ENCODE peak calls at places on chromosomes 12 and 14, in ten cellular contexts. U, F, Z, I, N, S, T, Q, X and L are unnamed samples.

GRCh38 chr12:68876471-68876870 is 56.5 kb downstream of the CPM start:
- DNase-seq in U (no peak), F (no peak), Z (no peak), I (no peak), N (no peak), S (no peak), T (no peak), Q (no peak), X (no peak), L (peak; percentile 21)

GRCh38 chr14:95545769-95546168 is 10.9 kb downstream of the GLRX5 start:
- DNase-seq in U (peak; percentile 44), F (no peak), Z (no peak), I (no peak), N (peak; percentile 81), S (no peak), T (peak; percentile 67), Q (no peak), X (peak; percentile 85), L (no peak)

GRCh38 chr14:51783765-51784164 is 76.6 kb upstream of the GNG2 start:
- DNase-seq in U (no peak), F (no peak), Z (no peak), I (no peak), N (peak; percentile 59), S (no peak), T (no peak), Q (no peak), X (no peak), L (no peak)

GRCh38 chr12:49777341-49777740 is 36.0 kb downstream of the TMBIM6 start:
- DNase-seq in U (no peak), F (no peak), Z (no peak), I (no peak), N (no peak), S (no peak), T (no peak), Q (no peak), X (no peak), L (no peak)

GRCh38 chr12:54378791-54379400 is 5.6 kb downstream of the ZNF385A start:
- DNase-seq in U (peak; percentile 64), F (peak; percentile 76), Z (no peak), I (no peak), N (peak; percentile 85), S (peak; percentile 68), T (peak; percentile 74), Q (peak; percentile 27), X (no peak), L (peak; percentile 60)

GRCh38 chr12:91404362-91404899 is 221.8 kb upstream of the DCN start:
- DNase-seq in U (no peak), F (no peak), Z (no peak), I (no peak), N (no peak), S (no peak), T (no peak), Q (no peak), X (peak; percentile 45), L (no peak)

GRCh38 chr14:70622111-70622712 is 19.5 kb upstream of the TTC9 start:
- DNase-seq in U (no peak), F (peak; percentile 74), Z (peak; percentile 47), I (peak; percentile 11), N (peak; percentile 16), S (peak; percentile 52), T (peak; percentile 41), Q (peak; percentile 61), X (peak; percentile 56), L (no peak)

GRCh38 chr14:56247495-56248087 is 129.4 kb downstream of the PELI2 start:
- DNase-seq in U (no peak), F (no peak), Z (no peak), I (no peak), N (no peak), S (no peak), T (no peak), Q (no peak), X (peak; percentile 14), L (no peak)

GRCh38 chr14:78319826-78320635 is 149.9 kb downstream of the NRXN3 start:
- DNase-seq in U (no peak), F (peak; percentile 2), Z (peak; percentile 79), I (peak; percentile 83), N (no peak), S (no peak), T (no peak), Q (no peak), X (no peak), L (no peak)

GRCh38 chr12:77325505-77325904 is 260.1 kb upstream of the E2F7 start:
- DNase-seq in U (no peak), F (peak; percentile 33), Z (no peak), I (no peak), N (peak; percentile 16), S (no peak), T (no peak), Q (no peak), X (no peak), L (no peak)

GRCh38 chr12:27505771-27506170 is 18.2 kb upstream of the PPFIBP1 start:
- DNase-seq in U (no peak), F (no peak), Z (no peak), I (no peak), N (no peak), S (no peak), T (no peak), Q (no peak), X (no peak), L (no peak)

GRCh38 chr14:94026886-94027469 is 838 bp downstream of the OTUB2 start:
- DNase-seq in U (no peak), F (no peak), Z (no peak), I (no peak), N (no peak), S (no peak), T (no peak), Q (no peak), X (no peak), L (no peak)

GRCh38 chr12:308511-308910 is 45.9 kb upstream of the SLC6A13 start:
- DNase-seq in U (no peak), F (no peak), Z (peak; percentile 10), I (no peak), N (no peak), S (no peak), T (no peak), Q (no peak), X (no peak), L (no peak)

GRCh38 chr14:98956181-98956580 is 315.8 kb downstream of the BCL11B start:
- DNase-seq in U (no peak), F (no peak), Z (no peak), I (no peak), N (no peak), S (no peak), T (no peak), Q (no peak), X (no peak), L (no peak)

GRCh38 chr14:68291820-68292219 is 472.2 kb downstream of the RAD51B start:
- DNase-seq in U (no peak), F (peak; percentile 72), Z (no peak), I (no peak), N (no peak), S (no peak), T (no peak), Q (no peak), X (no peak), L (no peak)

GRCh38 chr14:103725001-103725682 is 9.5 kb downstream of the ZFYVE21 start:
- DNase-seq in U (no peak), F (no peak), Z (no peak), I (no peak), N (no peak), S (no peak), T (no peak), Q (no peak), X (no peak), L (no peak)

GRCh38 chr12:96172981-96173380 is 21.2 kb upstream of the ELK3 start:
- DNase-seq in U (no peak), F (no peak), Z (no peak), I (no peak), N (no peak), S (no peak), T (no peak), Q (no peak), X (no peak), L (no peak)

GRCh38 chr12:113439606-113440030 is 17.4 kb downstream of the SDSL start:
- DNase-seq in U (no peak), F (peak; percentile 83), Z (no peak), I (peak; percentile 49), N (peak; percentile 44), S (no peak), T (peak; percentile 19), Q (no peak), X (peak; percentile 29), L (peak; percentile 39)

GRCh38 chr12:106274575-106275081 is 26.8 kb upstream of the CKAP4 start:
- DNase-seq in U (no peak), F (no peak), Z (peak; percentile 56), I (no peak), N (no peak), S (no peak), T (no peak), Q (no peak), X (peak; percentile 16), L (no peak)

GRCh38 chr12:85979641-85980040 is 105.5 kb downstream of the NTS start:
- DNase-seq in U (no peak), F (no peak), Z (no peak), I (no peak), N (no peak), S (no peak), T (peak; percentile 82), Q (no peak), X (peak; percentile 89), L (no peak)

GRCh38 chr14:42222924-42223471 is 616.3 kb downstream of the LRFN5 start:
- DNase-seq in U (no peak), F (peak; percentile 14), Z (no peak), I (peak; percentile 76), N (peak; percentile 6), S (peak; percentile 8), T (peak; percentile 45), Q (no peak), X (peak; percentile 73), L (peak; percentile 64)

GRCh38 chr12:109934026-109934425 is 34.0 kb downstream of the TCHP start:
- DNase-seq in U (no peak), F (no peak), Z (no peak), I (no peak), N (no peak), S (no peak), T (no peak), Q (no peak), X (no peak), L (no peak)

GRCh38 chr12:50824914-50825313 is 17.8 kb upstream of the TMPRSS12 start:
- DNase-seq in U (no peak), F (no peak), Z (no peak), I (no peak), N (no peak), S (no peak), T (no peak), Q (no peak), X (no peak), L (no peak)

GRCh38 chr12:56080556-56081138 is 682 bp downstream of the ERBB3 start:
- DNase-seq in U (no peak), F (peak; percentile 22), Z (peak; percentile 42), I (no peak), N (no peak), S (peak; percentile 81), T (no peak), Q (no peak), X (no peak), L (no peak)

GRCh38 chr12:64205542-64205941 is 16.6 kb downstream of the KICS2 start:
- DNase-seq in U (no peak), F (no peak), Z (no peak), I (no peak), N (no peak), S (no peak), T (no peak), Q (no peak), X (no peak), L (no peak)

GRCh38 chr12:107668320-107668719 is 17.3 kb upstream of the PWP1 start:
- DNase-seq in U (no peak), F (no peak), Z (no peak), I (no peak), N (no peak), S (no peak), T (no peak), Q (no peak), X (no peak), L (no peak)

GRCh38 chr14:80491562-80492139 is 280.3 kb upstream of the DIO2 start:
- DNase-seq in U (no peak), F (no peak), Z (no peak), I (no peak), N (no peak), S (no peak), T (no peak), Q (no peak), X (no peak), L (no peak)

GRCh38 chr14:61477845-61478438 is 156.6 kb downstream of the PRKCH start:
- DNase-seq in U (no peak), F (no peak), Z (no peak), I (no peak), N (no peak), S (peak; percentile 77), T (no peak), Q (no peak), X (no peak), L (peak; percentile 63)